ENCODE peak calls at places on chromosomes 16 and 17, in five cellular contexts. One of them, this sample, is unnamed.

GRCh38 chr17:58576679-58577367 is 62.4 kb upstream of the MTMR4 start:
- DNase-seq in IMR-90: no peak
- DNase-seq in suprapubic skin: no peak
- DNase-seq in neural progenitor cell: no peak
- DNase-seq in prostate gland: no peak
- DNase-seq in this sample: peak; percentile 63

GRCh38 chr16:62256406-62256805 is 220.2 kb upstream of the CDH8 start:
- DNase-seq in IMR-90: no peak
- DNase-seq in suprapubic skin: no peak
- DNase-seq in neural progenitor cell: peak; percentile 40
- DNase-seq in prostate gland: no peak
- DNase-seq in this sample: peak; percentile 45

GRCh38 chr17:50047488-50048126 is 8.3 kb upstream of the ITGA3 start:
- DNase-seq in IMR-90: peak; percentile 83
- DNase-seq in suprapubic skin: no peak
- DNase-seq in neural progenitor cell: no peak
- DNase-seq in prostate gland: no peak
- DNase-seq in this sample: peak; percentile 85

GRCh38 chr17:35291802-35292201 is 48.9 kb downstream of the SLFN5 start:
- DNase-seq in IMR-90: peak; percentile 8
- DNase-seq in suprapubic skin: no peak
- DNase-seq in neural progenitor cell: no peak
- DNase-seq in prostate gland: no peak
- DNase-seq in this sample: no peak

GRCh38 chr16:83771306-83771942 is 36.4 kb upstream of the HSBP1 start:
- DNase-seq in IMR-90: no peak
- DNase-seq in suprapubic skin: no peak
- DNase-seq in neural progenitor cell: no peak
- DNase-seq in prostate gland: no peak
- DNase-seq in this sample: no peak

GRCh38 chr17:79005063-79005861 is 4.3 kb downstream of the CANT1 start:
- DNase-seq in IMR-90: no peak
- DNase-seq in suprapubic skin: peak; percentile 76
- DNase-seq in neural progenitor cell: no peak
- DNase-seq in prostate gland: peak; percentile 90
- DNase-seq in this sample: peak; percentile 54

GRCh38 chr16:25625620-25626019 is 66.1 kb upstream of the HS3ST4 start:
- DNase-seq in IMR-90: no peak
- DNase-seq in suprapubic skin: no peak
- DNase-seq in neural progenitor cell: no peak
- DNase-seq in prostate gland: no peak
- DNase-seq in this sample: no peak

GRCh38 chr16:57859331-57859730 is 57.0 kb upstream of the KIFC3 start:
- DNase-seq in IMR-90: peak; percentile 34
- DNase-seq in suprapubic skin: no peak
- DNase-seq in neural progenitor cell: peak; percentile 79
- DNase-seq in prostate gland: no peak
- DNase-seq in this sample: peak; percentile 23

GRCh38 chr17:40356906-40357861 is 7.4 kb downstream of the GJD3 start:
- DNase-seq in IMR-90: no peak
- DNase-seq in suprapubic skin: peak; percentile 76
- DNase-seq in neural progenitor cell: no peak
- DNase-seq in prostate gland: no peak
- DNase-seq in this sample: no peak

GRCh38 chr16:28863929-28864886 is 565 bp downstream of the SH2B1 start:
- DNase-seq in IMR-90: peak; percentile 55
- DNase-seq in suprapubic skin: no peak
- DNase-seq in neural progenitor cell: peak; percentile 39
- DNase-seq in prostate gland: no peak
- DNase-seq in this sample: no peak

GRCh38 chr17:5911919-5912318 is 158.3 kb upstream of the WSCD1 start:
- DNase-seq in IMR-90: no peak
- DNase-seq in suprapubic skin: no peak
- DNase-seq in neural progenitor cell: no peak
- DNase-seq in prostate gland: no peak
- DNase-seq in this sample: no peak

GRCh38 chr17:77690271-77691161 is 268.0 kb upstream of the TNRC6C start:
- DNase-seq in IMR-90: no peak
- DNase-seq in suprapubic skin: no peak
- DNase-seq in neural progenitor cell: no peak
- DNase-seq in prostate gland: no peak
- DNase-seq in this sample: no peak

GRCh38 chr16:1932050-1933028 is 10.7 kb downstream of the MSRB1 start:
- DNase-seq in IMR-90: no peak
- DNase-seq in suprapubic skin: no peak
- DNase-seq in neural progenitor cell: peak; percentile 58
- DNase-seq in prostate gland: no peak
- DNase-seq in this sample: no peak

GRCh38 chr16:24975428-24975889 is 39.7 kb downstream of the ARHGAP17 start:
- DNase-seq in IMR-90: peak; percentile 66
- DNase-seq in suprapubic skin: no peak
- DNase-seq in neural progenitor cell: no peak
- DNase-seq in prostate gland: no peak
- DNase-seq in this sample: no peak

GRCh38 chr17:78366109-78366848 is 6.4 kb upstream of the SOCS3 start:
- DNase-seq in IMR-90: no peak
- DNase-seq in suprapubic skin: no peak
- DNase-seq in neural progenitor cell: no peak
- DNase-seq in prostate gland: no peak
- DNase-seq in this sample: no peak

GRCh38 chr16:11393861-11394592 is 48.8 kb downstream of the RMI2 start:
- DNase-seq in IMR-90: no peak
- DNase-seq in suprapubic skin: no peak
- DNase-seq in neural progenitor cell: no peak
- DNase-seq in prostate gland: no peak
- DNase-seq in this sample: no peak

GRCh38 chr16:72278301-72278700 is 106.3 kb upstream of the PMFBP1 start:
- DNase-seq in IMR-90: no peak
- DNase-seq in suprapubic skin: no peak
- DNase-seq in neural progenitor cell: no peak
- DNase-seq in prostate gland: no peak
- DNase-seq in this sample: no peak

GRCh38 chr16:31402687-31403086 is 9.6 kb downstream of the ITGAD start:
- DNase-seq in IMR-90: no peak
- DNase-seq in suprapubic skin: no peak
- DNase-seq in neural progenitor cell: no peak
- DNase-seq in prostate gland: no peak
- DNase-seq in this sample: no peak

GRCh38 chr17:33939959-33940358 is 315.1 kb upstream of the CCL2 start:
- DNase-seq in IMR-90: no peak
- DNase-seq in suprapubic skin: no peak
- DNase-seq in neural progenitor cell: no peak
- DNase-seq in prostate gland: no peak
- DNase-seq in this sample: no peak

GRCh38 chr17:9517396-9517795 is 58.2 kb downstream of the STX8 start:
- DNase-seq in IMR-90: no peak
- DNase-seq in suprapubic skin: no peak
- DNase-seq in neural progenitor cell: no peak
- DNase-seq in prostate gland: no peak
- DNase-seq in this sample: no peak

GRCh38 chr17:9522074-9522473 is 53.5 kb downstream of the STX8 start:
- DNase-seq in IMR-90: peak; percentile 62
- DNase-seq in suprapubic skin: no peak
- DNase-seq in neural progenitor cell: peak; percentile 75
- DNase-seq in prostate gland: no peak
- DNase-seq in this sample: peak; percentile 34

GRCh38 chr17:9519873-9520272 is 55.7 kb downstream of the STX8 start:
- DNase-seq in IMR-90: no peak
- DNase-seq in suprapubic skin: no peak
- DNase-seq in neural progenitor cell: no peak
- DNase-seq in prostate gland: no peak
- DNase-seq in this sample: no peak

DNA sequence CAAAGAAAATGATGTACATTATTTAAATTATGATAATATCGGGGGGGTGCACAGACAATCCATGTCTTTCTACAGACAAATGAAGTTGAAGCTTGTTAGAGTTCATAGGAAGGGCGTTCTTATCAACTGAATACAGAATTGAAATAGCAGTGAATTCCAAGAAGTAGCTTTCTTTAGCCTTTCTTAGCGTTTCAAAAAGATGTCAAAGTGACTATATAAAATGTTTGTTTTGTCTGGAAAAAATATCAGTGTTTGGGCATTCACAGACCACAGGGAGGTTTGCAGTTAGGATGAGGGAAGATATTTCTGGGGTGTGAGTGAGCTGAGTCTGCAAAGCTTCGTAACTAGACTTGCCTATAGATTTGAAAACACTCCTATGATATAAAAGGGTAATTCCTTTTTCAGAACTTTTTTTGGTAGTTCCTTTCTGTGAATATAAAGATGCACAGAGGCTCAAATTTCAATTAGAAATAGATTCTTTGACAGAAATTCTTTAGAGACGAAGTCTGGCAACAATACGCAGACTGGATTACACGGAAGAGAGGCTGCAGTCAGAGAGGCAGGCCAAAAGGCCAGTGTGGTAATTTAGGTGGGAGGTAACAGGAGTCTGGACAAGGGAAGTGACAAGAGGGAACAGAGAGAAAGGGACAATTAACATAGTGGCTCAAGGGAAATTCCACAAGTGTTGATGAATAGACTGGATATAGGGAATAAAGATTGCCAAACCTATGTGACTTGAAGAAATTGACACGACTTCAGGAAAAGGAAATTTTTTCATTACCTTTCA is 54.8 kb downstream of the STX8 start:
- DNase-seq in IMR-90: no peak
- DNase-seq in suprapubic skin: no peak
- DNase-seq in neural progenitor cell: peak; percentile 49
- DNase-seq in prostate gland: no peak
- DNase-seq in this sample: no peak
- H3K27ac ChIP-seq in IMR-90: no peak overlapping the region
- H3K27ac ChIP-seq in suprapubic skin: no peak overlapping the region
- H3K27ac ChIP-seq in neural progenitor cell: no peak overlapping the region
- H3K27ac ChIP-seq in prostate gland: no peak overlapping the region
- H3K27ac ChIP-seq in this sample: no peak overlapping the region

GRCh38 chr17:9468937-9469336 is 106.7 kb downstream of the STX8 start:
- DNase-seq in IMR-90: no peak
- DNase-seq in suprapubic skin: no peak
- DNase-seq in neural progenitor cell: no peak
- DNase-seq in prostate gland: no peak
- DNase-seq in this sample: no peak

GRCh38 chr17:9465216-9465921 is 110.3 kb downstream of the STX8 start:
- DNase-seq in IMR-90: peak; percentile 81
- DNase-seq in suprapubic skin: no peak
- DNase-seq in neural progenitor cell: no peak
- DNase-seq in prostate gland: no peak
- DNase-seq in this sample: peak; percentile 28

GRCh38 chr17:9470171-9470570 is 105.4 kb downstream of the STX8 start:
- DNase-seq in IMR-90: no peak
- DNase-seq in suprapubic skin: no peak
- DNase-seq in neural progenitor cell: no peak
- DNase-seq in prostate gland: no peak
- DNase-seq in this sample: no peak

GRCh38 chr17:9467518-9467917 is 108.1 kb downstream of the STX8 start:
- DNase-seq in IMR-90: no peak
- DNase-seq in suprapubic skin: no peak
- DNase-seq in neural progenitor cell: peak; percentile 48
- DNase-seq in prostate gland: no peak
- DNase-seq in this sample: no peak

GRCh38 chr17:9468532-9468931 is 107.1 kb downstream of the STX8 start:
- DNase-seq in IMR-90: no peak
- DNase-seq in suprapubic skin: no peak
- DNase-seq in neural progenitor cell: no peak
- DNase-seq in prostate gland: no peak
- DNase-seq in this sample: no peak
- H3K27ac ChIP-seq in IMR-90: no peak overlapping the region
- H3K27ac ChIP-seq in suprapubic skin: no peak overlapping the region
- H3K27ac ChIP-seq in neural progenitor cell: no peak overlapping the region
- H3K27ac ChIP-seq in prostate gland: no peak overlapping the region
- H3K27ac ChIP-seq in this sample: no peak overlapping the region

GRCh38 chr17:1730345-1731193 is 6.1 kb downstream of the WDR81 start:
- DNase-seq in IMR-90: peak; percentile 50
- DNase-seq in suprapubic skin: peak; percentile 95
- DNase-seq in neural progenitor cell: no peak
- DNase-seq in prostate gland: peak; percentile 81
- DNase-seq in this sample: peak; percentile 60
- H3K27ac ChIP-seq in IMR-90: no peak overlapping the region
- H3K27ac ChIP-seq in suprapubic skin: peak overlapping the region; percentile 94
- H3K27ac ChIP-seq in neural progenitor cell: no peak overlapping the region
- H3K27ac ChIP-seq in prostate gland: peak overlapping the region; percentile 93
- H3K27ac ChIP-seq in this sample: peak overlapping the region; percentile 99

GRCh38 chr17:1785925-1786324 is 24.1 kb downstream of the SERPINF1 start:
- DNase-seq in IMR-90: no peak
- DNase-seq in suprapubic skin: no peak
- DNase-seq in neural progenitor cell: no peak
- DNase-seq in prostate gland: no peak
- DNase-seq in this sample: no peak

GRCh38 chr17:1789936-1790335 is 28.1 kb downstream of the SERPINF1 start:
- DNase-seq in IMR-90: no peak
- DNase-seq in suprapubic skin: no peak
- DNase-seq in neural progenitor cell: no peak
- DNase-seq in prostate gland: no peak
- DNase-seq in this sample: no peak

GRCh38 chr17:1787301-1787902 is 25.5 kb downstream of the SERPINF1 start:
- DNase-seq in IMR-90: peak; percentile 96
- DNase-seq in suprapubic skin: no peak
- DNase-seq in neural progenitor cell: no peak
- DNase-seq in prostate gland: peak; percentile 60
- DNase-seq in this sample: peak; percentile 94

GRCh38 chr17:1783834-1784611 is 22.2 kb downstream of the SERPINF1 start:
- DNase-seq in IMR-90: peak; percentile 86
- DNase-seq in suprapubic skin: peak; percentile 92
- DNase-seq in neural progenitor cell: peak; percentile 65
- DNase-seq in prostate gland: peak; percentile 68
- DNase-seq in this sample: peak; percentile 61

DNA sequence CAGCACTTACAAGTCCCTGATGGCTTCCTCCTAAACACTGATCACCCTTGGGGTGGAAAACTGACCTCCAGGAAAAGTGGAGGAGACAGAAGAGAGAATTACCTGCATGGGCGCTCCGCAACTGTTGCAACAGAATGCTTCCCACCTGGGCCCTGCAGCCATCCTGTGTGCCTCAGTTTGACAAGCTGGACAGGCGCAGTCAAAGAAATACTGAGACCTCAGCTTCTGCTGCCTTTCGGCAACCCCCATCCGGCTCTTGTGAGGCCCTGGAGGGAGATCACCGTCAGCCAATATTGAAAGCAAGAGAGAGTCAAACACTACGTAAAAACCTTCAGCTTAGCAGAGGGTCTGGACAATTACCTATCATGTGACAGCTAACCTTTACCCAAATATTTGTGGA is 24.8 kb downstream of the SERPINF1 start:
- DNase-seq in IMR-90: peak; percentile 16
- DNase-seq in suprapubic skin: no peak
- DNase-seq in neural progenitor cell: no peak
- DNase-seq in prostate gland: no peak
- DNase-seq in this sample: no peak
- H3K27ac ChIP-seq in IMR-90: peak overlapping the region; percentile 59
- H3K27ac ChIP-seq in suprapubic skin: peak overlapping the region; percentile 83
- H3K27ac ChIP-seq in neural progenitor cell: no peak overlapping the region
- H3K27ac ChIP-seq in prostate gland: peak overlapping the region; percentile 85
- H3K27ac ChIP-seq in this sample: peak overlapping the region; percentile 99

GRCh38 chr17:80146121-80147034 is 550 bp downstream of the EIF4A3 start:
- DNase-seq in IMR-90: peak; percentile 16
- DNase-seq in suprapubic skin: peak; percentile 84
- DNase-seq in neural progenitor cell: peak; percentile 75
- DNase-seq in prostate gland: no peak
- DNase-seq in this sample: no peak
- H3K27ac ChIP-seq in IMR-90: peak overlapping the region; percentile 88
- H3K27ac ChIP-seq in suprapubic skin: peak overlapping the region; percentile 84
- H3K27ac ChIP-seq in neural progenitor cell: no peak overlapping the region
- H3K27ac ChIP-seq in prostate gland: peak overlapping the region; percentile 96
- H3K27ac ChIP-seq in this sample: peak overlapping the region; percentile 85